ENCODE peak calls at places on chromosomes 16 and 17, in four cellular contexts. One of them, this sample, is unnamed.
A peak's percentile ranks its signal among the peaks of the same experiment; 100 is the strongest.

GRCh38 chr16:87332150-87332549 is 15.0 kb upstream of the C16orf95 start:
- DNase-seq in K562: no peak
- DNase-seq in HepG2: no peak
- DNase-seq in GM12878: no peak
- DNase-seq in this sample: no peak

GRCh38 chr17:34958438-34958837 is 2.8 kb downstream of the CCT6B start:
- DNase-seq in HepG2: no peak
- DNase-seq in GM12878: no peak
- DNase-seq in K562: no peak
- DNase-seq in this sample: no peak

GRCh38 chr17:47995241-47995935 is 24.5 kb downstream of the CDK5RAP3 start:
- DNase-seq in HepG2: no peak
- DNase-seq in K562: no peak
- DNase-seq in GM12878: no peak
- DNase-seq in this sample: peak; percentile 35

GRCh38 chr16:23729503-23730424 is 16.7 kb upstream of the ERN2 start:
- DNase-seq in HepG2: peak; percentile 51
- DNase-seq in GM12878: no peak
- DNase-seq in K562: peak; percentile 74
- DNase-seq in this sample: peak; percentile 67

GRCh38 chr16:84055801-84056634 is 13.4 kb upstream of the SLC38A8 start:
- DNase-seq in GM12878: no peak
- DNase-seq in HepG2: no peak
- DNase-seq in K562: peak; percentile 70
- DNase-seq in this sample: no peak

GRCh38 chr17:51298508-51299371 is 38.4 kb downstream of the UTP18 start:
- DNase-seq in K562: peak; percentile 55
- DNase-seq in HepG2: peak; percentile 76
- DNase-seq in GM12878: no peak
- DNase-seq in this sample: no peak

GRCh38 chr17:19237389-19238166 is 412 bp downstream of the EPN2 start:
- DNase-seq in K562: peak; percentile 25
- DNase-seq in GM12878: no peak
- DNase-seq in HepG2: no peak
- DNase-seq in this sample: peak; percentile 62

GRCh38 chr17:72539981-72540897 is 419.4 kb downstream of the SOX9 start:
- DNase-seq in K562: peak; percentile 79
- DNase-seq in HepG2: peak; percentile 66
- DNase-seq in GM12878: no peak
- DNase-seq in this sample: peak; percentile 82

GRCh38 chr17:55451203-55451641 is 29.6 kb upstream of the MMD start:
- DNase-seq in HepG2: no peak
- DNase-seq in GM12878: no peak
- DNase-seq in K562: peak; percentile 77
- DNase-seq in this sample: no peak

GRCh38 chr17:17816240-17816814 is 20.5 kb downstream of the SREBF1 start:
- DNase-seq in HepG2: no peak
- DNase-seq in K562: no peak
- DNase-seq in GM12878: no peak
- DNase-seq in this sample: no peak

GRCh38 chr16:68446941-68447675 is 1.2 kb downstream of the SMPD3 start:
- DNase-seq in HepG2: no peak
- DNase-seq in GM12878: no peak
- DNase-seq in K562: no peak
- DNase-seq in this sample: peak; percentile 33

GRCh38 chr17:78442648-78443128 is 64.2 kb downstream of the PGS1 start:
- DNase-seq in K562: no peak
- DNase-seq in GM12878: no peak
- DNase-seq in HepG2: no peak
- DNase-seq in this sample: no peak

GRCh38 chr17:1060991-1061390 is 64.1 kb downstream of the TIMM22 start:
- DNase-seq in GM12878: no peak
- DNase-seq in HepG2: no peak
- DNase-seq in K562: no peak
- DNase-seq in this sample: no peak

GRCh38 chr16:84068783-84069464 is 26.3 kb upstream of the SLC38A8 start:
- DNase-seq in K562: no peak
- DNase-seq in GM12878: no peak
- DNase-seq in HepG2: no peak
- DNase-seq in this sample: no peak

GRCh38 chr16:26673011-26673410 is 393.7 kb upstream of the C16orf82 start:
- DNase-seq in HepG2: no peak
- DNase-seq in GM12878: no peak
- DNase-seq in K562: no peak
- DNase-seq in this sample: no peak

GRCh38 chr17:10875411-10875810 is 37.5 kb upstream of the PIRT start:
- DNase-seq in GM12878: no peak
- DNase-seq in K562: peak; percentile 6
- DNase-seq in HepG2: no peak
- DNase-seq in this sample: peak; percentile 45

GRCh38 chr17:75830168-75831031 is 13.8 kb downstream of the UNC13D start:
- DNase-seq in GM12878: no peak
- DNase-seq in K562: peak; percentile 50
- DNase-seq in HepG2: no peak
- DNase-seq in this sample: peak; percentile 85

GRCh38 chr17:40298726-40299125 is 10.3 kb upstream of the RARA start:
- DNase-seq in GM12878: no peak
- DNase-seq in HepG2: no peak
- DNase-seq in K562: no peak
- DNase-seq in this sample: no peak

GRCh38 chr17:57940653-57941329 is 14.4 kb downstream of the CUEDC1 start:
- DNase-seq in HepG2: no peak
- DNase-seq in K562: no peak
- DNase-seq in GM12878: peak; percentile 27
- DNase-seq in this sample: no peak

GRCh38 chr17:27810211-27810901 is 10.0 kb upstream of the NOS2 start:
- DNase-seq in HepG2: no peak
- DNase-seq in GM12878: peak; percentile 76
- DNase-seq in K562: no peak
- DNase-seq in this sample: no peak

GRCh38 chr17:68318103-68318991 is 27.1 kb downstream of the ARSG start:
- DNase-seq in K562: no peak
- DNase-seq in HepG2: peak; percentile 87
- DNase-seq in GM12878: no peak
- DNase-seq in this sample: no peak

GRCh38 chr16:3170440-3171180 is 17.4 kb upstream of the OR1F1 start:
- DNase-seq in HepG2: no peak
- DNase-seq in GM12878: no peak
- DNase-seq in K562: no peak
- DNase-seq in this sample: peak; percentile 66

GRCh38 chr17:13520899-13521572 is 80.7 kb downstream of the HS3ST3A1 start:
- DNase-seq in HepG2: no peak
- DNase-seq in K562: no peak
- DNase-seq in GM12878: peak; percentile 13
- DNase-seq in this sample: no peak

GRCh38 chr16:30025574-30025973 is 2.6 kb downstream of the C16orf92 start:
- DNase-seq in GM12878: no peak
- DNase-seq in HepG2: no peak
- DNase-seq in K562: no peak
- DNase-seq in this sample: no peak

GRCh38 chr16:78893340-78893739 is 707.2 kb downstream of the MAF start:
- DNase-seq in K562: no peak
- DNase-seq in HepG2: no peak
- DNase-seq in GM12878: no peak
- DNase-seq in this sample: no peak
- TF ChIP-seq CREB1 in K562: no peak
- TF ChIP-seq CREB1 in HepG2: no peak
- TF ChIP-seq CREB1 in GM12878: no peak
- TF ChIP-seq CREB1 in this sample: no peak

GRCh38 chr17:44197980-44198720 is 1.5 kb downstream of the ATXN7L3 start:
- DNase-seq in K562: peak; percentile 80
- DNase-seq in HepG2: no peak
- DNase-seq in GM12878: no peak
- DNase-seq in this sample: no peak

GRCh38 chr17:44200478-44201155 is 933 bp upstream of the ATXN7L3 start:
- DNase-seq in HepG2: peak; percentile 38
- DNase-seq in K562: no peak
- DNase-seq in GM12878: no peak
- DNase-seq in this sample: no peak

GRCh38 chr17:44197107-44197506 is 2.6 kb downstream of the ATXN7L3 start:
- DNase-seq in GM12878: no peak
- DNase-seq in HepG2: no peak
- DNase-seq in K562: no peak
- DNase-seq in this sample: no peak

GRCh38 chr17:44199553-44200477 is at the start of gene ATXN7L3:
- DNase-seq in K562: peak; percentile 100
- DNase-seq in GM12878: peak; percentile 87
- DNase-seq in HepG2: peak; percentile 97
- DNase-seq in this sample: peak; percentile 100

DNA sequence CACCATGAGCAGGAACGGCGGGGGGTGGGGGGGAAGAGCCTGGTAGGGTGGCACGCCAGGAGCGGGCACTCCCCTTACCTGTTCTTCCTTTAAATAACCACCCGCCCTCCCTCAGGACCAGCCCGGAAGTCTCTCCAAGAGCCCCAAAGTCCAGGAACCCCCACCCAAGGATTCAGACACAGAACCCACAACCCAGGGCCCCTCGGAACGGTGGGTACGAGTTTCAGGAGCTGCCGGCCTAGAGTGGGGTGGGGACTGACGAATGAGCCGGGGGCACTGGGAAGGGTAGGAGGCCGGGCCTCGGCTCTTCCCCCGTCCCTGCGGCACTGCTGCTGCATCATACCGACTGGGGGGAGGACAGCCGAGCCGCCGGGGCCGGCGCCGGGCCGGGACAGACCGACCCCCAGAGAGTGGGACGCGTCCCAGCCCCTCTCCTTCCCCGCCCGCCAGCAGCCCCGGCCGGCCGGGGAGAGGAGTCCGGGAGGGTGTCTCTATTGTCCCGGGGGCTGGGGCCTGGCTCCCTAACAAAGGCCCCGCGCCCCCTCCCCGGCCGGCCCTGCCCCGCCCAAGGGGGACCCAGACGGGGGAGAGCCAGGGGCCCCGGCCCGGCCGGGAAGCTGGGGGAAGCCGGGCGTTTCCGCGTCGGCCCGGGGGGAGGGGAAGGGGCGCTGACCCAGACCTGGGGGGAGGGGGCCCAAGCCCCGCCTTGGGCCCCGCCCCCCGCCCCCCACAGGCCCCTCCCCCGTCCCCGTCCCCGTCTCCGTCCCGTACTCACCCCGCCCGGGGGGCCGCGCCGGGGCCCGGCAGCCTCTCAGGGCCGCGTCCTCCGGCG is 747 bp downstream of the ATXN7L3 start:
- DNase-seq in HepG2: no peak
- DNase-seq in K562: peak; percentile 95
- DNase-seq in GM12878: no peak
- DNase-seq in this sample: peak; percentile 61
- TF ChIP-seq ETV6 in HepG2: no peak
- TF ChIP-seq ETV6 in K562: no peak
- TF ChIP-seq ETV6 in GM12878: no peak
- TF ChIP-seq ETV6 in this sample: no peak

DNA sequence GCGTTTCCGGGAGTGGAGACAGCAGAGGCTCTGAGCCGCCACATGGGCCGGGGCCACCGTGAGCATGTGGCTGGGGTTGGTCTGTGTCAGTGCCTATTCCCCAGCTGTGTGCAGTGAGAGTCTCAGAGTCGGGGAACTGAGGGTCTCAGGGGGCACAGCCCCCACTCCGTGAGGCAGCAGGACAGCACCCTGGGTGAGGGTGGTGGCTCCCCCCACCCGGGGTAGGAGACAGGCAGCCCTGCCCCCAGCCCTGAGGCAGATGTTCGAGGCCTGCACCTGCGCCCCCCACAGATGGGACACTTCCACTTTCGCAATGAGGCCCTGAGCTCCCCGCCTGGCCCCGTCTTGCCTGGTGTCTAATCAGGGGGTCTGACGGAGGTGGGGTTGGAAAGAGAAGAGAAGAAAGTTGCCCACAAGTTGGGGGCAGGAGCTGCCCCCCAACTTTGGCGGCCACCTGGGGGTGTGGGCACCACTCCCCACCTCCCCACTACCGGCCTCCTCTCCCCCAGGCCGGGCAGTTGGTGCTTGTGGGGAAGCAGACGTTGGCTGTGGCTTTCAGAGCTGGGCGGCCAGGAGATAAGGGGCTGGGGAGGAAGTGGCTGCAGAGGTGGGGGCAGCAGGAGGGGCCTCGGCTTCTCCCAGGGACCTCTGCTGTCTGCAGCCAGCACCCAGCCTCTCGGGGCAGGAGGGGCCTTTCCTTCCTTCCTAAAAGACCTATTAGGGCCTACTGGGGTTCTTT is 1.8 kb upstream of the CBFA2T3 start:
- DNase-seq in K562: peak; percentile 92
- DNase-seq in HepG2: no peak
- DNase-seq in GM12878: peak; percentile 47
- DNase-seq in this sample: no peak
- TF ChIP-seq ATF3 in K562: no peak
- TF ChIP-seq ATF3 in HepG2: no peak
- TF ChIP-seq ATF3 in GM12878: no peak
- TF ChIP-seq ATF3 in this sample: no peak

DNA sequence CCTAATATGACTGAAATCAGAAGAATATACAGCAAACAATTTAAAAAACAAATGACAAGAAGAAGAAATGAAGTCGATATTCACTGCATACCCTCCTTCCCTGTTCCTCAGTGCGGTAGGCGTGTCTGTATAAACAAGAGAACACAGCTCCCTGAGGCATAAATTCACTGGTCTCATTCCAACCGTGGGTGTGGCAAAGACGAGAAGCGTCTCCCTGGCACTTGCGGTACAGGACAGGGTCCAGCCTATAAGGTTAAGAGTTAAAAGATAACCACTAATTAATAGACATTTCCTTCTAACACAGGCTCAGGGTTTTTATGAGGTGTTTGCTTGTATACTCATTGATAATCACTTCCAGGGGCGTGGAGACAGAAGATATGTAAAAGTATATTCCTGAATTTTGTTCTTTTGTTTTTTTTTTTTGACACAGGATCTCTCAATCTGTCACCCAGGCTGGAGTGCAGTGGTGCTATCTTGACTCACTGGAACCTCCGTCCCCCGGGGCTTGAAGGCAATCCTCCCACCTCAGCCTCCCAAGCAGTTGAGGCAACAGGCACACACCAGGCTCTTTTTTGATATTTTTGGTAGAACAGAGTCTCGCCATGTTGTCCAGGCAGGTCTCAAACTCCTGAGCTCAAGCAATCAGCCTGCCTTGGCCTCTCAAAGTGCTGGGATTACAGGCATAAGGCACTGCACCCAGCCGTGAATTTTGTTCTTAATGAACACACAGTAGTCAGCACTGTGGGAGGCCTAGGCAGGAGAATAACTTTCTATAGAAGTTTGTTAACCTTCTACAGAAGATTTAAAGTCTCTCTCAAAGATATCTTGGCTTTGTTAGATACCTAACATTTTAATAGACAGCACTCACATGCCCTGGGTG is 59.1 kb upstream of the CLEC18B start:
- DNase-seq in HepG2: no peak
- DNase-seq in GM12878: no peak
- DNase-seq in K562: peak; percentile 31
- DNase-seq in this sample: no peak
- TF ChIP-seq CREB1 in HepG2: no peak
- TF ChIP-seq CREB1 in GM12878: no peak
- TF ChIP-seq CREB1 in K562: no peak
- TF ChIP-seq CREB1 in this sample: no peak

This sample was measured in WTC11.